ENCODE peak calls at places on chromosomes 1 and 21, in eight cellular contexts. One of them, this sample, is unnamed.

GRCh38 chr1:154751690-154752089 is 118.4 kb downstream of the KCNN3 start:
- DNase-seq in K562: no peak
- DNase-seq in psoas muscle: no peak
- DNase-seq in AG09309: peak
- DNase-seq in vagina: no peak
- DNase-seq in CD4-positive, alpha-beta memory T cell: no peak
- DNase-seq in NB4: peak
- DNase-seq in PC-3: no peak
- DNase-seq in this sample: no peak

GRCh38 chr1:39898648-39899603 is 2.8 kb downstream of the MYCL start:
- DNase-seq in vagina: no peak
- DNase-seq in NB4: peak
- DNase-seq in AG09309: no peak
- DNase-seq in CD4-positive, alpha-beta memory T cell: no peak
- DNase-seq in K562: peak
- DNase-seq in psoas muscle: no peak
- DNase-seq in PC-3: peak
- DNase-seq in this sample: no peak

GRCh38 chr1:34898220-34898820 is 31.1 kb downstream of the DLGAP3 start:
- DNase-seq in PC-3: no peak
- DNase-seq in vagina: no peak
- DNase-seq in K562: no peak
- DNase-seq in psoas muscle: no peak
- DNase-seq in CD4-positive, alpha-beta memory T cell: no peak
- DNase-seq in AG09309: no peak
- DNase-seq in NB4: no peak
- DNase-seq in this sample: no peak

GRCh38 chr1:98355656-98356384 is 305.7 kb upstream of the SNX7 start:
- DNase-seq in AG09309: no peak
- DNase-seq in psoas muscle: no peak
- DNase-seq in NB4: peak
- DNase-seq in K562: no peak
- DNase-seq in PC-3: peak
- DNase-seq in CD4-positive, alpha-beta memory T cell: no peak
- DNase-seq in vagina: no peak
- DNase-seq in this sample: no peak

GRCh38 chr1:108200627-108201106 is 524 bp upstream of the SLC25A24 start:
- DNase-seq in psoas muscle: peak
- DNase-seq in AG09309: peak
- DNase-seq in PC-3: peak
- DNase-seq in K562: peak
- DNase-seq in NB4: peak
- DNase-seq in vagina: no peak
- DNase-seq in CD4-positive, alpha-beta memory T cell: peak
- DNase-seq in this sample: peak

GRCh38 chr1:62384276-62385005 is 52.4 kb upstream of the USP1 start:
- DNase-seq in K562: no peak
- DNase-seq in vagina: no peak
- DNase-seq in NB4: no peak
- DNase-seq in CD4-positive, alpha-beta memory T cell: no peak
- DNase-seq in psoas muscle: no peak
- DNase-seq in AG09309: peak
- DNase-seq in PC-3: peak
- DNase-seq in this sample: no peak

GRCh38 chr21:24976238-24976637 is 631.0 kb downstream of the MRPL39 start:
- DNase-seq in PC-3: no peak
- DNase-seq in vagina: no peak
- DNase-seq in CD4-positive, alpha-beta memory T cell: no peak
- DNase-seq in AG09309: no peak
- DNase-seq in NB4: no peak
- DNase-seq in psoas muscle: no peak
- DNase-seq in K562: no peak
- DNase-seq in this sample: no peak

GRCh38 chr1:248243204-248243603 is 12.0 kb downstream of the OR2M4 start:
- DNase-seq in psoas muscle: peak
- DNase-seq in PC-3: peak
- DNase-seq in K562: peak
- DNase-seq in vagina: no peak
- DNase-seq in CD4-positive, alpha-beta memory T cell: peak
- DNase-seq in NB4: peak
- DNase-seq in AG09309: no peak
- DNase-seq in this sample: peak

GRCh38 chr1:25243907-25244306 is 3.3 kb downstream of the RSRP1 start:
- DNase-seq in CD4-positive, alpha-beta memory T cell: no peak
- DNase-seq in NB4: no peak
- DNase-seq in K562: no peak
- DNase-seq in vagina: no peak
- DNase-seq in AG09309: no peak
- DNase-seq in psoas muscle: no peak
- DNase-seq in PC-3: no peak
- DNase-seq in this sample: no peak

GRCh38 chr21:33059319-33059894 is 10.5 kb upstream of the OLIG1 start:
- DNase-seq in PC-3: no peak
- DNase-seq in NB4: peak
- DNase-seq in K562: no peak
- DNase-seq in AG09309: no peak
- DNase-seq in psoas muscle: no peak
- DNase-seq in vagina: no peak
- DNase-seq in CD4-positive, alpha-beta memory T cell: no peak
- DNase-seq in this sample: no peak

GRCh38 chr1:65393345-65393744 is 27.1 kb upstream of the LEPR start:
- DNase-seq in AG09309: peak
- DNase-seq in PC-3: peak
- DNase-seq in psoas muscle: no peak
- DNase-seq in K562: peak
- DNase-seq in CD4-positive, alpha-beta memory T cell: no peak
- DNase-seq in vagina: no peak
- DNase-seq in NB4: peak
- DNase-seq in this sample: no peak

GRCh38 chr1:106924360-106924759 is 132.1 kb upstream of the PRMT6 start:
- DNase-seq in NB4: no peak
- DNase-seq in vagina: no peak
- DNase-seq in AG09309: no peak
- DNase-seq in CD4-positive, alpha-beta memory T cell: no peak
- DNase-seq in PC-3: no peak
- DNase-seq in psoas muscle: no peak
- DNase-seq in K562: no peak
- DNase-seq in this sample: no peak

GRCh38 chr1:56169856-56170255 is 409.5 kb downstream of the PLPP3 start:
- DNase-seq in NB4: no peak
- DNase-seq in CD4-positive, alpha-beta memory T cell: no peak
- DNase-seq in PC-3: peak
- DNase-seq in psoas muscle: no peak
- DNase-seq in vagina: no peak
- DNase-seq in AG09309: no peak
- DNase-seq in K562: no peak
- DNase-seq in this sample: no peak

GRCh38 chr1:82421782-82422181 is 621.0 kb downstream of the ADGRL2 start:
- DNase-seq in CD4-positive, alpha-beta memory T cell: no peak
- DNase-seq in PC-3: no peak
- DNase-seq in psoas muscle: no peak
- DNase-seq in AG09309: no peak
- DNase-seq in NB4: no peak
- DNase-seq in K562: no peak
- DNase-seq in vagina: no peak
- DNase-seq in this sample: no peak

GRCh38 chr1:89672489-89673183 is 39.7 kb downstream of the LRRC8C start:
- DNase-seq in vagina: no peak
- DNase-seq in PC-3: peak
- DNase-seq in K562: no peak
- DNase-seq in AG09309: no peak
- DNase-seq in NB4: no peak
- DNase-seq in CD4-positive, alpha-beta memory T cell: no peak
- DNase-seq in psoas muscle: no peak
- DNase-seq in this sample: no peak

GRCh38 chr21:42135386-42136040 is 64.4 kb downstream of the UMODL1 start:
- DNase-seq in K562: no peak
- DNase-seq in CD4-positive, alpha-beta memory T cell: no peak
- DNase-seq in AG09309: no peak
- DNase-seq in vagina: no peak
- DNase-seq in PC-3: no peak
- DNase-seq in NB4: no peak
- DNase-seq in psoas muscle: peak
- DNase-seq in this sample: no peak

GRCh38 chr1:17168480-17168878 is 36.4 kb upstream of the PADI1 start:
- DNase-seq in K562: no peak
- DNase-seq in PC-3: peak
- DNase-seq in CD4-positive, alpha-beta memory T cell: no peak
- DNase-seq in vagina: no peak
- DNase-seq in NB4: no peak
- DNase-seq in AG09309: peak
- DNase-seq in psoas muscle: no peak
- DNase-seq in this sample: no peak

GRCh38 chr1:200224315-200224714 is 185.5 kb downstream of the ZNF281 start:
- DNase-seq in K562: no peak
- DNase-seq in vagina: no peak
- DNase-seq in PC-3: no peak
- DNase-seq in NB4: no peak
- DNase-seq in AG09309: peak
- DNase-seq in CD4-positive, alpha-beta memory T cell: no peak
- DNase-seq in psoas muscle: no peak
- DNase-seq in this sample: no peak

GRCh38 chr1:65079941-65080340 is 68.1 kb upstream of the AK4 start:
- DNase-seq in CD4-positive, alpha-beta memory T cell: no peak
- DNase-seq in NB4: peak
- DNase-seq in vagina: no peak
- DNase-seq in AG09309: no peak
- DNase-seq in psoas muscle: no peak
- DNase-seq in PC-3: peak
- DNase-seq in K562: no peak
- DNase-seq in this sample: no peak

GRCh38 chr1:223714421-223714724 is 2.0 kb downstream of the CAPN2 start:
- DNase-seq in psoas muscle: no peak
- DNase-seq in PC-3: no peak
- DNase-seq in AG09309: no peak
- DNase-seq in NB4: no peak
- DNase-seq in K562: no peak
- DNase-seq in CD4-positive, alpha-beta memory T cell: no peak
- DNase-seq in vagina: no peak
- DNase-seq in this sample: no peak
- H3K4me3 ChIP-seq in psoas muscle: peak
- H3K4me3 ChIP-seq in PC-3: peak
- H3K4me3 ChIP-seq in AG09309: peak
- H3K4me3 ChIP-seq in NB4: no peak
- H3K4me3 ChIP-seq in K562: no peak
- H3K4me3 ChIP-seq in CD4-positive, alpha-beta memory T cell: no peak
- H3K4me3 ChIP-seq in vagina: peak
- H3K4me3 ChIP-seq in this sample: peak

GRCh38 chr1:159892944-159893343 is 7.0 kb downstream of the CFAP45 start:
- DNase-seq in AG09309: no peak
- DNase-seq in CD4-positive, alpha-beta memory T cell: no peak
- DNase-seq in K562: no peak
- DNase-seq in vagina: no peak
- DNase-seq in PC-3: peak
- DNase-seq in NB4: no peak
- DNase-seq in psoas muscle: no peak
- DNase-seq in this sample: no peak

GRCh38 chr1:159884296-159884695 is 15.7 kb downstream of the CFAP45 start:
- DNase-seq in K562: no peak
- DNase-seq in psoas muscle: no peak
- DNase-seq in CD4-positive, alpha-beta memory T cell: no peak
- DNase-seq in PC-3: no peak
- DNase-seq in AG09309: no peak
- DNase-seq in NB4: no peak
- DNase-seq in vagina: no peak
- DNase-seq in this sample: no peak

GRCh38 chr1:159891275-159892157 is 8.4 kb downstream of the CFAP45 start:
- DNase-seq in K562: peak
- DNase-seq in AG09309: peak
- DNase-seq in vagina: no peak
- DNase-seq in NB4: peak
- DNase-seq in PC-3: peak
- DNase-seq in psoas muscle: peak
- DNase-seq in CD4-positive, alpha-beta memory T cell: peak
- DNase-seq in this sample: peak

GRCh38 chr1:159889821-159890252 is 10.1 kb downstream of the CFAP45 start:
- DNase-seq in CD4-positive, alpha-beta memory T cell: no peak
- DNase-seq in AG09309: peak
- DNase-seq in psoas muscle: no peak
- DNase-seq in PC-3: peak
- DNase-seq in vagina: no peak
- DNase-seq in K562: peak
- DNase-seq in NB4: peak
- DNase-seq in this sample: no peak

DNA sequence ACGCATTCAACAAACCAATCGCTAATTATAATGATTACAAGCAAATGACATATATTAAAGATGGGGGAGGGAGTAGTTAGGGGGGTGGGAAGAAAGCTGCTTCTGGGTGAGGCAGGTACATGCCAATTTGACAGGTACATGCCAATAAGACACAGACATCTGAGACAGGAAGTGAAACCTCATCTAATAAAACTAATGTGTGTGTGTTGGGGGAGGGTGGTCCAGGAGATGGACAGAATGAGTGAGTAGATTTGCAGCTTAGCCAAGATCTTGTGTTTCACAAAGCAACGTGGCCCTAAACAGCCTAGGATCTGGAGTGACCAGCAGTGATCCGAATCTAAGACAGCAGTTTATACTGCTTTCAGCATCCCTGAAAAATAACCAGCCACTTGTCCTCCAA is 10.8 kb downstream of the CFAP45 start:
- DNase-seq in CD4-positive, alpha-beta memory T cell: no peak
- DNase-seq in vagina: no peak
- DNase-seq in PC-3: peak
- DNase-seq in K562: no peak
- DNase-seq in NB4: peak
- DNase-seq in AG09309: no peak
- DNase-seq in psoas muscle: no peak
- DNase-seq in this sample: no peak
- H3K4me3 ChIP-seq in CD4-positive, alpha-beta memory T cell: no peak
- H3K4me3 ChIP-seq in vagina: no peak
- H3K4me3 ChIP-seq in PC-3: peak
- H3K4me3 ChIP-seq in K562: no peak
- H3K4me3 ChIP-seq in NB4: no peak
- H3K4me3 ChIP-seq in AG09309: no peak
- H3K4me3 ChIP-seq in psoas muscle: no peak
- H3K4me3 ChIP-seq in this sample: no peak

DNA sequence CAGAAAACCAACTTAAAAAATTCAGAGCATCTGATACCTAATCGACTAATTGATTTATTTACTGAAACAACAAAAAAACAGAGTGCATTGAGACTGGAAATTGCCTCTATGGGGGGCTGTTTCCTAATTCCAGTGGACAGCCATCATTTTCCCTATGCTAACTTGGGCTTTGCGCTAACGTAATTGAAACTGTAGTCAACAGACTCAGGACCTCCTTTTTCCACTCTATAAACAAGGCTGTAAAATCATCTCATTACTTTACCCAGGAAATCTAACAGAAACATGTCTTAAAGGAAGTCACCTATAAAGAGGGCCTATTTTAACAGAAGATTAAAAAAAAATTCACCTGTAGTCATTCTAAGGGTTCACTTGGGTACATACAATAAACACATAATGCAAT is 2.1 kb downstream of the ERG start:
- DNase-seq in AG09309: no peak
- DNase-seq in K562: no peak
- DNase-seq in PC-3: no peak
- DNase-seq in psoas muscle: no peak
- DNase-seq in vagina: no peak
- DNase-seq in NB4: no peak
- DNase-seq in CD4-positive, alpha-beta memory T cell: no peak
- DNase-seq in this sample: no peak
- H3K4me3 ChIP-seq in AG09309: no peak
- H3K4me3 ChIP-seq in K562: no peak
- H3K4me3 ChIP-seq in PC-3: no peak
- H3K4me3 ChIP-seq in psoas muscle: peak
- H3K4me3 ChIP-seq in vagina: no peak
- H3K4me3 ChIP-seq in NB4: no peak
- H3K4me3 ChIP-seq in CD4-positive, alpha-beta memory T cell: no peak
- H3K4me3 ChIP-seq in this sample: no peak

GRCh38 chr1:234933475-234933874 is 195.2 kb downstream of the TOMM20 start:
- DNase-seq in NB4: peak
- DNase-seq in vagina: no peak
- DNase-seq in PC-3: peak
- DNase-seq in K562: no peak
- DNase-seq in AG09309: no peak
- DNase-seq in psoas muscle: peak
- DNase-seq in CD4-positive, alpha-beta memory T cell: no peak
- DNase-seq in this sample: no peak
- H3K4me3 ChIP-seq in NB4: no peak
- H3K4me3 ChIP-seq in vagina: no peak
- H3K4me3 ChIP-seq in PC-3: no peak
- H3K4me3 ChIP-seq in K562: no peak
- H3K4me3 ChIP-seq in AG09309: no peak
- H3K4me3 ChIP-seq in psoas muscle: no peak
- H3K4me3 ChIP-seq in CD4-positive, alpha-beta memory T cell: no peak
- H3K4me3 ChIP-seq in this sample: no peak

This sample was measured in naive thymus-derived CD4-positive, alpha-beta T cell.